ENCODE peak calls at places on chromosomes 7 and 10, in seven cellular contexts. Y is nephron progenitor cell; W is central memory CD8-positive, alpha-beta T cell; R is activated CD4-positive, alpha-beta T cell treated with anti-CD3 and anti-CD28 coated beads, Interleukin-2, amount 10 ng/mL, durations not matched to agents 7 days and 5 days; Q is stomach; F is SK-N-SH; L is ACHN. N is an unnamed sample.

GRCh38 chr7:143519411-143520131 is 41.9 kb downstream of the TAS2R41 start:
- DNase-seq in Y (no peak), W (no peak), R (no peak), Q (no peak), F (no peak), L (no peak), N (no peak)

GRCh38 chr10:96556003-96556402 is 30.8 kb downstream of the TM9SF3 start:
- DNase-seq in Y (no peak), W (no peak), R (peak; percentile 17), Q (no peak), F (peak; percentile 22), L (peak; percentile 53), N (peak; percentile 16)

GRCh38 chr7:151251328-151251925 is 2.9 kb upstream of the SMARCD3 start:
- DNase-seq in Y (no peak), W (no peak), R (no peak), Q (peak; percentile 55), F (peak; percentile 97), L (no peak), N (peak; percentile 68)

GRCh38 chr7:13933106-13933505 is 56.4 kb downstream of the ETV1 start:
- DNase-seq in Y (no peak), W (no peak), R (no peak), Q (no peak), F (no peak), L (no peak), N (no peak)

GRCh38 chr7:517848-518629 is 1.6 kb downstream of the PDGFA start:
- DNase-seq in Y (peak; percentile 63), W (no peak), R (peak; percentile 10), Q (peak; percentile 72), F (no peak), L (peak; percentile 65), N (no peak)

GRCh38 chr7:74627699-74628411 is 29.7 kb upstream of the GTF2I start:
- DNase-seq in Y (no peak), W (no peak), R (no peak), Q (no peak), F (peak; percentile 45), L (no peak), N (peak; percentile 46)

GRCh38 chr7:50504646-50505546 is 54.7 kb upstream of the FIGNL1 start:
- DNase-seq in Y (no peak), W (no peak), R (no peak), Q (no peak), F (peak; percentile 33), L (no peak), N (no peak)

GRCh38 chr7:44647981-44648714 is 41.7 kb downstream of the OGDH start:
- DNase-seq in Y (no peak), W (no peak), R (no peak), Q (no peak), F (no peak), L (no peak), N (no peak)